ENCODE peak calls at places on chromosomes 1 and 21, in eight cellular contexts. O is suprapubic skin; C is psoas muscle; X is effector memory CD4-positive, alpha-beta T cell; P is endodermal cell; E is sigmoid colon; I is A549; H is uterus. J is an unnamed sample.

GRCh38 chr1:31701137-31701736 is 2.6 kb downstream of the COL16A1 start:
- DNase-seq in O (peak), C (peak), X (no peak), P (peak), E (peak), I (peak), H (peak), J (peak)

GRCh38 chr21:34336756-34337391 is 26.9 kb upstream of the KCNE2 start:
- DNase-seq in O (no peak), C (no peak), X (no peak), P (no peak), E (no peak), I (no peak), H (no peak), J (no peak)

GRCh38 chr1:197358959-197359358 is 90.9 kb downstream of the CRB1 start:
- DNase-seq in O (no peak), C (no peak), X (no peak), P (no peak), E (no peak), I (no peak), H (no peak), J (no peak)

GRCh38 chr1:206010101-206010500 is 6.9 kb upstream of the RAB7B start:
- DNase-seq in O (no peak), C (no peak), X (no peak), P (no peak), E (no peak), I (no peak), H (no peak), J (no peak)

GRCh38 chr1:61641578-61642336 is 83.2 kb downstream of the TM2D1 start:
- DNase-seq in O (peak), C (peak), X (no peak), P (peak), E (peak), I (peak), H (peak), J (peak)

GRCh38 chr1:72394457-72394856 is 112.1 kb upstream of the NEGR1 start:
- DNase-seq in O (no peak), C (no peak), X (no peak), P (no peak), E (no peak), I (no peak), H (no peak), J (no peak)

GRCh38 chr1:36411674-36412648 is 14.3 kb upstream of the LSM10 start:
- DNase-seq in O (no peak), C (no peak), X (peak), P (peak), E (no peak), I (peak), H (no peak), J (peak)

GRCh38 chr1:228867951-228868730 is 132.9 kb downstream of the RHOU start:
- DNase-seq in O (no peak), C (peak), X (no peak), P (no peak), E (no peak), I (no peak), H (no peak), J (no peak)

GRCh38 chr1:46575300-46575699 is 23.9 kb upstream of the KNCN start:
- DNase-seq in O (no peak), C (no peak), X (no peak), P (no peak), E (no peak), I (no peak), H (no peak), J (no peak)

GRCh38 chr1:182309631-182310351 is 81.8 kb downstream of the GLUL start:
- DNase-seq in O (no peak), C (no peak), X (no peak), P (peak), E (no peak), I (no peak), H (no peak), J (no peak)

GRCh38 chr1:18875107-18875795 is 15.8 kb upstream of the TAS1R2 start:
- DNase-seq in O (peak), C (peak), X (peak), P (peak), E (peak), I (peak), H (peak), J (peak)

GRCh38 chr21:17585875-17586450 is 26.7 kb downstream of the BTG3 start:
- DNase-seq in O (no peak), C (no peak), X (no peak), P (no peak), E (no peak), I (peak), H (no peak), J (no peak)

GRCh38 chr1:46160212-46160611 is 14.7 kb upstream of the TSPAN1 start:
- DNase-seq in O (no peak), C (no peak), X (no peak), P (no peak), E (no peak), I (no peak), H (no peak), J (no peak)

GRCh38 chr1:16484931-16485330 is 29.2 kb downstream of the RNU1-1 start:
- DNase-seq in O (peak), C (no peak), X (no peak), P (no peak), E (no peak), I (no peak), H (no peak), J (no peak)

GRCh38 chr1:109266965-109267364 is 16.0 kb downstream of the PSRC1 start:
- DNase-seq in O (no peak), C (no peak), X (no peak), P (no peak), E (no peak), I (no peak), H (no peak), J (no peak)

GRCh38 chr1:31647106-31647505 is 2.4 kb upstream of the PEF1 start:
- DNase-seq in O (no peak), C (no peak), X (no peak), P (no peak), E (peak), I (no peak), H (no peak), J (no peak)

GRCh38 chr1:214351551-214352277 is 70.8 kb downstream of the SMYD2 start:
- DNase-seq in O (no peak), C (no peak), X (no peak), P (peak), E (no peak), I (no peak), H (no peak), J (no peak)

GRCh38 chr1:3827813-3828307 is 29.2 kb downstream of the CEP104 start:
- DNase-seq in O (peak), C (no peak), X (no peak), P (peak), E (peak), I (no peak), H (no peak), J (no peak)

GRCh38 chr1:160371691-160372208 is 4.9 kb downstream of the NHLH1 start:
- DNase-seq in O (no peak), C (no peak), X (no peak), P (no peak), E (no peak), I (no peak), H (no peak), J (no peak)

GRCh38 chr1:12179111-12179519 is 12.3 kb downstream of the TNFRSF1B start:
- DNase-seq in O (no peak), C (no peak), X (peak), P (no peak), E (no peak), I (no peak), H (peak), J (no peak)

GRCh38 chr1:200040516-200041138 is 13.1 kb downstream of the NR5A2 start:
- DNase-seq in O (no peak), C (no peak), X (no peak), P (peak), E (no peak), I (peak), H (peak), J (no peak)

GRCh38 chr1:231733672-231734071 is 107.1 kb downstream of the DISC1 start:
- DNase-seq in O (no peak), C (no peak), X (no peak), P (no peak), E (no peak), I (no peak), H (no peak), J (no peak)

GRCh38 chr1:51842255-51842654 is 36.3 kb downstream of the NRDC start:
- DNase-seq in O (no peak), C (no peak), X (no peak), P (no peak), E (no peak), I (no peak), H (no peak), J (no peak)

DNA sequence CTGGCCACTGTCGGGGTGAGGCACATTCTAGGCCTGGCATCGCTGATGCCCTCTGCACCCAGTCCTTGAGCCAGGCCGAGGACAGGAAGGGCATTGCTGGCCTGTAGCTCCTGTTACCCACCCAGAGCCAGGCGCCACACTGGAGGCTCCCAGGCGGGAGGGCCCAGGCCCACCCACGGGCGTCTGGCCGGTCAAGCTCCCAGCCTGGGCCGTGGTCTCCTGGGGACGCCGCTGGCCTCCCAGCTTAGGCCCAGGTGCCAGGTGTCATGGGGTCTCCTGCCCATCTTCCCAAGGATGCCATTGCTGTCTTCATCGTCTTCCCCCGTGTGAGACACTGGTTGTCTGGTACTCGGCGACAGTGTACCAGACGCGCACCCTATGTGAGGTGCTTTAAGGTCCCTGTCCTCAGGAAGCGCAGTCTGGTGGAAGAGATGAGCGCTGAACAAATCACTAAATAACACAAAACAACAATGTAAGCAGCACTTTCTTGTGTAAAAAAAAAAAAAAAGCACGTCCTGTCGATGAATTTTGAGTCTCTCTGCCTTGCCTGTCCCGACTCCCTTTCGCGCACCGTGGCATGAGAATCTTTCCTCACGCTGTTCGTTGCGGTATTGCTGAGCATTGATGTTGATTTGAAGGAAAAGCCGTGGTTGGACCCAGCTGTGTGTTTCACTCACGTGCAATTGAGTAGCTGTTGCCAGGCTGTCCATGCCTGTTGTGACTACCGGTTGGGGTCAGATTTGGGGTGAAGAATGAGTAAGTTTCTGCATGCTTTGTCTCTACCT is 27.0 kb upstream of the TRAPPC10 start:
- DNase-seq in O (no peak), C (no peak), X (no peak), P (no peak), E (no peak), I (no peak), H (no peak), J (no peak)
- H3K27ac ChIP-seq in O (no peak), C (no peak), X (no peak), P (no peak), E (no peak), I (no peak), H (no peak), J (no peak)

DNA sequence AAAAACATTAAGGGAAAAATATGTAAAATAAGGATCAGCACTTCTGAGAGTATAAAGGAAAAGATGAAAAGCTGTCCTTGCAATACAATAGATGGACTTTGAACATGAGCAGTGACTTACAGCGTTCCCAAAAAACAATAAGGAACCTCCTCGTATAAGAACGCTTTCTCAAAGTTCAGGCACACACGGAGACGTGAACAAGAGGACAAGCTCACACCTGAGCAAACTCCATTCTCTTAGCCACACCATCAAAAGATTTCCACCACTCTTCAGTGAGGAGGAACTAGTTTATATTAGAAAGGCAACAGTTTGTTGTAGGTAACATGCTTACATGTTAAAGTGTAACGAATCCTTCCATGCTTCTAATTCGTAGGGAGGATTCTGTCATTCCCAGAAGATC is 37.2 kb upstream of the ATP1A1 start:
- DNase-seq in O (no peak), C (no peak), X (no peak), P (no peak), E (no peak), I (no peak), H (no peak), J (no peak)
- H3K27ac ChIP-seq in O (no peak), C (no peak), X (no peak), P (no peak), E (no peak), I (no peak), H (no peak), J (no peak)

DNA sequence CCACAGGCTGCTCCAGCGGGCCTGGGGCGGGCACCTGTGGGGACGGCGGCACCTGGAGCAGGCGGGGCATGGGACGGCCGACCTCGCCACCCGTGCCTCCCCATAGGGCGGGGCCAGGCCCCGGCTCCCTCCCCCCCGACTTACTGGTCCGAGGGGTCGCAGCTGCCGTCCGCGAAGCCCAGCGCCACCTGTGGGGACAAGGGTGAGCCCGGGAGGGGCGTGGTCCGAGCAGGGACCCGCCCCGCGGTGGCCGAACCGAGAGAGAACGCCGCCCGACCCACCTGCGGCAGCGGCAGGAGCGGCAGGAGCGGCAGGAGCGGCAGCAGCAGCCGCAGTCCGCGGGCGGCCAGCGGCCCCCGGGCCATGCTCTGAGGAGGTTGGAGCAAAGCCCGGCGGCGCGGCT is at the start of gene TMEM52:
- DNase-seq in O (no peak), C (no peak), X (no peak), P (no peak), E (no peak), I (no peak), H (no peak), J (no peak)
- H3K27ac ChIP-seq in O (peak), C (peak), X (no peak), P (no peak), E (peak), I (peak), H (peak), J (no peak)

DNA sequence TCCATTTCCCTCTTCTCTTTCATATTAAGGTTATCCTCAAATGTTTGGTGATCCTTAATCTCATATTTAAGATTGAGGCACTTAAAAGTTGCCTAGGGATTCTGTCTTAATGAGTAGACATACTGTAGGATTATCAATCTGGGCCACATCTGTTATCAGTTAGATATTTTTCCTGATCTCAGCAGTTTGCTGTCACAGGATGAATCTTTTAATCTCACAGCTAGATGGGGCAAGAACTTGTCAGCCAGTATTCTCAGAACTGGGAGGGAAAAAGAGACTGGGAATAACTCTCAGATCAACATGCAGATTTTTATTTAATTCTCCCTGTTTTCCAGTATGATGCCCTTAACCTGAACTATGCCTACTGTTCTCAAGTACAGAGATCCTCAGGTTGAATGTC is 14.0 kb downstream of the ZNF644 start:
- DNase-seq in O (no peak), C (no peak), X (no peak), P (no peak), E (no peak), I (no peak), H (no peak), J (no peak)
- H3K27ac ChIP-seq in O (no peak), C (no peak), X (no peak), P (no peak), E (no peak), I (no peak), H (no peak), J (no peak)

GRCh38 chr1:63890468-63890867 is 116.7 kb downstream of the ROR1 start:
- DNase-seq in O (no peak), C (no peak), X (no peak), P (no peak), E (no peak), I (no peak), H (no peak), J (no peak)

GRCh38 chr1:63894627-63895256 is 120.9 kb downstream of the ROR1 start:
- DNase-seq in O (no peak), C (no peak), X (no peak), P (no peak), E (no peak), I (no peak), H (no peak), J (no peak)

GRCh38 chr1:63891211-63891610 is 117.4 kb downstream of the ROR1 start:
- DNase-seq in O (no peak), C (no peak), X (no peak), P (peak), E (no peak), I (no peak), H (no peak), J (no peak)

GRCh38 chr1:63893976-63894375 is 120.2 kb downstream of the ROR1 start:
- DNase-seq in O (no peak), C (no peak), X (no peak), P (no peak), E (no peak), I (no peak), H (no peak), J (no peak)

GRCh38 chr1:63892632-63893395 is 119.0 kb downstream of the ROR1 start:
- DNase-seq in O (no peak), C (no peak), X (no peak), P (no peak), E (peak), I (peak), H (no peak), J (peak)
- H3K27ac ChIP-seq in O (peak), C (peak), X (no peak), P (no peak), E (peak), I (peak), H (no peak), J (peak)

GRCh38 chr1:22710688-22711024 is at the start of gene EPHB2:
- DNase-seq in O (no peak), C (peak), X (no peak), P (peak), E (no peak), I (no peak), H (no peak), J (peak)
- H3K27ac ChIP-seq in O (no peak), C (no peak), X (no peak), P (peak), E (no peak), I (peak), H (no peak), J (peak)

GRCh38 chr1:150429805-150430204 is 57.4 kb upstream of the TARS2 start:
- DNase-seq in O (no peak), C (no peak), X (no peak), P (no peak), E (no peak), I (peak), H (no peak), J (no peak)
- H3K27ac ChIP-seq in O (no peak), C (no peak), X (no peak), P (no peak), E (no peak), I (no peak), H (no peak), J (no peak)

J was measured in caudate nucleus.